ENCODE peak calls at places on chromosome 16, in seven cellular contexts. A, D, G, V, R, H and O are unnamed samples.

GRCh38 chr16:67775273-67775672 is 31.1 kb downstream of the RANBP10 start:
- DNase-seq in A (no peak), D (no peak), G (no peak), V (no peak), R (no peak), H (no peak), O (no peak)

GRCh38 chr16:74019608-74020007 is 277.0 kb upstream of the PSMD7 start:
- DNase-seq in A (no peak), D (no peak), G (no peak), V (no peak), R (no peak), H (no peak), O (no peak)

GRCh38 chr16:10749680-10750035 is 6.0 kb downstream of the NUBP1 start:
- DNase-seq in A (no peak), D (no peak), G (no peak), V (peak), R (no peak), H (no peak), O (no peak)

GRCh38 chr16:46748775-46749705 is 896 bp upstream of the MYLK3 start:
- DNase-seq in A (no peak), D (peak), G (no peak), V (no peak), R (no peak), H (peak), O (peak)

GRCh38 chr16:48158296-48158695 is 2.5 kb upstream of the ABCC12 start:
- DNase-seq in A (no peak), D (no peak), G (peak), V (peak), R (no peak), H (no peak), O (no peak)

GRCh38 chr16:11595908-11596504 is 9.3 kb upstream of the LITAF start:
- DNase-seq in A (no peak), D (no peak), G (no peak), V (no peak), R (no peak), H (no peak), O (peak)

GRCh38 chr16:13343981-13344380 is 442.6 kb downstream of the SHISA9 start:
- DNase-seq in A (no peak), D (no peak), G (no peak), V (no peak), R (no peak), H (no peak), O (no peak)

GRCh38 chr16:55622302-55622701 is 33.5 kb upstream of the SLC6A2 start:
- DNase-seq in A (no peak), D (no peak), G (no peak), V (no peak), R (no peak), H (no peak), O (no peak)

GRCh38 chr16:9184354-9184690 is 92.9 kb downstream of the HAPSTR1 start:
- DNase-seq in A (no peak), D (no peak), G (no peak), V (no peak), R (no peak), H (no peak), O (no peak)

GRCh38 chr16:14378131-14378551 is 251.9 kb downstream of the PARN start:
- DNase-seq in A (no peak), D (peak), G (no peak), V (no peak), R (no peak), H (peak), O (no peak)

GRCh38 chr16:58053682-58054005 is 28.1 kb downstream of the MMP15 start:
- DNase-seq in A (no peak), D (no peak), G (no peak), V (no peak), R (no peak), H (no peak), O (no peak)

GRCh38 chr16:28110074-28110473 is 46.6 kb upstream of the GSG1L start:
- DNase-seq in A (no peak), D (no peak), G (no peak), V (no peak), R (no peak), H (no peak), O (peak)

GRCh38 chr16:11615756-11616447 is 29.2 kb upstream of the LITAF start:
- DNase-seq in A (no peak), D (no peak), G (no peak), V (no peak), R (no peak), H (no peak), O (no peak)

GRCh38 chr16:75011634-75012307 is 12.9 kb downstream of the ZNRF1 start:
- DNase-seq in A (peak), D (no peak), G (peak), V (peak), R (no peak), H (peak), O (no peak)

GRCh38 chr16:81514041-81514559 is 69.5 kb downstream of the CMIP start:
- DNase-seq in A (no peak), D (no peak), G (no peak), V (no peak), R (no peak), H (no peak), O (peak)